ENCODE peak calls at places on chromosomes 13 and 19, in six cellular contexts. W is nephron progenitor cell, V is RWPE1, A is tibial nerve, J is thoracic aorta, M is PC-3. N is an unnamed sample.

GRCh38 chr13:44759222-44759721 is 183.1 kb upstream of the TSC22D1 start:
- DNase-seq in W (no peak), V (no peak), A (no peak), J (no peak), M (no peak), N (no peak)

GRCh38 chr13:95784891-95785290 is 108.0 kb downstream of the DNAJC3 start:
- DNase-seq in W (no peak), V (peak), A (no peak), J (no peak), M (peak), N (no peak)

GRCh38 chr13:73399347-73400216 is 340.8 kb downstream of the KLF5 start:
- DNase-seq in W (no peak), V (no peak), A (no peak), J (no peak), M (peak), N (no peak)

GRCh38 chr19:11264452-11265176 is 2.3 kb upstream of the DOCK6 start:
- DNase-seq in W (no peak), V (peak), A (no peak), J (no peak), M (no peak), N (no peak)

GRCh38 chr19:572891-573825 is 762 bp downstream of the BSG start:
- DNase-seq in W (peak), V (peak), A (no peak), J (no peak), M (peak), N (peak)

GRCh38 chr13:72849571-72849970 is 67.6 kb downstream of the PIBF1 start:
- DNase-seq in W (no peak), V (no peak), A (no peak), J (no peak), M (no peak), N (no peak)

GRCh38 chr13:30446122-30446500 is 19.6 kb downstream of the HMGB1 start:
- DNase-seq in W (no peak), V (no peak), A (no peak), J (no peak), M (no peak), N (no peak)

GRCh38 chr19:16224266-16225045 is 26.7 kb downstream of the AP1M1 start:
- DNase-seq in W (no peak), V (no peak), A (no peak), J (no peak), M (no peak), N (no peak)

GRCh38 chr19:47813304-47813994 is 8.3 kb upstream of the CRX start:
- DNase-seq in W (peak), V (peak), A (peak), J (no peak), M (peak), N (peak)

GRCh38 chr19:6216996-6217751 is 62.6 kb downstream of the MLLT1 start:
- DNase-seq in W (peak), V (no peak), A (no peak), J (no peak), M (no peak), N (no peak)
- TF ChIP-seq CTCF in W (no peak), V (no peak), A (no peak), J (no peak), M (no peak), N (no peak)

DNA sequence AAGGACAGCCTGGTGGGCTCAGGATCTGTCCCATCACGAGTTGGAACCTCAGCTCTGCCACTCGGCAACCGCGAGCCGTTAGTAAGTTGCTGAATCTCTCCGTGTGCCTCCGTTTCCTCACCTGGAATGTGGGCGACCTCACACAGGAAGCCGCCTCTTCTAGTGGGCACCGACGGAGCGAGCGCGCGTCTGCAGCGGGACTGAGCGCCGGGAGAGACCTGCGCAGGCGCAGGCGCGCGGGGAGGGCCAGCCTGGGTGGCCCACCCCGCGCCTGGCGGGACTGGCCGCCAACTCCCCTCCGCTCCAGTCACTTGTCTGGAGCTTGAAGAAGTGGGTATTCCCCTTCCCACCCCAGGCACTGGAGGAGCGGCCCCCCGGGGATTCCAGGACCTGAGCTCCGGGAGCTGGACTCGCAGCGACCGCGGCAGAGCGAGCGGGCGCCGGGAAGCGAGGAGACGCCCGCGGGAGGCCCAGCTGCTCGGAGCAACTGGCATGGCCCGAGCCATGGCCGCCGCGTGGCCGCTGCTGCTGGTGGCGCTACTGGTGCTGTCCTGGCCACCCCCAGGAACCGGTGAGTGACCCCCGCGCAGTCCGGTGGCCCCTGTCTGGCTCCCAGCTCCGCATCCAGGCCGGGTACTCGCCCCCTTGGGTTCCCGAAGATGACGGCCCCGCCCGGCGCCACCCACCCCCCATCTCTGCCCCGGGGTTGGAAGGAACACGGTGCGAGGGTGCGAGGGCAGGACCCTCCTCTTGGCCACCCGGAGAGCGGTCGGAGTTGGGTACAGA is at the start of gene PVR:
- DNase-seq in W (peak), V (peak), A (no peak), J (peak), M (peak), N (peak)
- TF ChIP-seq CTCF in W (no peak), V (no peak), A (no peak), J (no peak), M (no peak), N (no peak)

GRCh38 chr19:35994868-35995654 is at the start of gene SDHAF1:
- DNase-seq in W (peak), V (peak), A (peak), J (peak), M (peak), N (peak)
- TF ChIP-seq CTCF in W (no peak), V (no peak), A (no peak), J (no peak), M (no peak), N (no peak)

DNA sequence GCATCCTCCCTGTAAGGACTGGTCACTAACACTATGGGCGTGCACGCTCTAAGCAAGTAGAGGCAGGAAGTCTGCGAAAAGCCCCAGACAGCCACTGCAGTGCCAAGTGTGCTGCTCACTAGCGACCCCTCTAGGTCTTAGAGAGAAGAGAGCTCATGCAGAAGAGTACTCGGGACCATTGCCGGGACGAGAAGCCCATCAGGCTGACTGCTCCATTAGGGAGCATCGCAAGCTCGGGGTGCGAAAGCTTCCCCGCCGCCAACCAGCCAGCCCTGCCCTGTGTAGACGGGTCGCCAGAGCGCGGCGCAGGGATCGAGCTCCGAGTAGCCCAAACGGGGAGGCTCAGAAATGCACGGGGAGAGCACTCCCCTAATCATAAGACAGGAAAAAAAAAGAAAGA is 16.6 kb downstream of the POU4F1 start:
- DNase-seq in W (no peak), V (no peak), A (no peak), J (no peak), M (no peak), N (no peak)
- TF ChIP-seq CTCF in W (peak), V (no peak), A (no peak), J (no peak), M (peak), N (peak)

GRCh38 chr13:21060827-21061076 is 634 bp downstream of the LATS2 start:
- DNase-seq in W (peak), V (no peak), A (no peak), J (no peak), M (no peak), N (no peak)
- TF ChIP-seq CTCF in W (no peak), V (no peak), A (no peak), J (no peak), M (no peak), N (no peak)

GRCh38 chr13:111153977-111154332 is 38.8 kb downstream of the ARHGEF7 start:
- DNase-seq in W (peak), V (peak), A (peak), J (no peak), M (peak), N (no peak)
- TF ChIP-seq CTCF in W (no peak), V (no peak), A (peak), J (peak), M (no peak), N (peak)

GRCh38 chr19:19626516-19627441 is 1.2 kb downstream of the LPAR2 start:
- DNase-seq in W (no peak), V (no peak), A (no peak), J (no peak), M (no peak), N (no peak)

GRCh38 chr19:19628499-19629134 is 597 bp upstream of the LPAR2 start:
- DNase-seq in W (peak), V (peak), A (no peak), J (no peak), M (peak), N (no peak)

GRCh38 chr19:19630062-19630414 is 2.0 kb upstream of the LPAR2 start:
- DNase-seq in W (no peak), V (no peak), A (no peak), J (no peak), M (no peak), N (no peak)

GRCh38 chr19:19627442-19627715 is 641 bp downstream of the LPAR2 start:
- DNase-seq in W (no peak), V (peak), A (no peak), J (no peak), M (no peak), N (no peak)

DNA sequence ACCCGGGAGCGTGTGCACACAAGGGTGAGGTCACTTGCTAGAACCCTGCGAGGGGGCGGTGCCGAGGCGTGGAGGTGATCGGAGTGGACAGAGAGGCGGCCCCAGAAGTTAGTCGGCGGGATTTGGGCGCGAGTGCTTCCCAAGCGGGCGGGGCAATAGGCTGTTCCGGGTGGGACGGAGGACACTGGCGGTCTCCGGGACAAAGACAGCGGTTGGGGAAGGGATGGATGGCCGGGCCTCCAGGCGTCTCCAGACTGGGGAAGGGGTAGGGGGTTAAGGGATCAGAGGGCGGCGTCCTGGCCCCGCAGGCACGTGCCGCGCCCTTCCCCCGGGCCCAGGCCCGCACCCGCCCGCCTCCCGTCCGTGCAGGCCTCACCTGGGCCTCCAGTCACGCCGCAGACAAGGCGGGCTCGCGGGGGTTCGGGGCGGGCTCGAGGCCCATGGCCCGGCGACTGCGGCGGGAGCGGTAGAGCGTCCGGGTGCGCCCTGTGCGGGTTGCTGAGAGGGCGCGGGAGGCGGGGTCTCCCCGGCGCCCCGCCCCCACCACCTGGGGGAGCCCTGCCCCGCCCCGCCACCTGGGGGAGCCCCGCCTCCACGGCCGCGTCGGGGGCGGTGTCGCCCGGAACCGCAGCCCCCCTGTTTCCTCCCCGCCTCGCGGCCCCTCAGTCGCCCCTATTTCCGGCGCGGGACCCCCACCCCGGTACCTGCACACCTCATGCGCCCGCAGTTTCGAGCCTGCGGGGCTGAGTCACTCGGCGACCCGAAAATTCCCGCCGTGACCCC is at the start of gene LPAR2:
- DNase-seq in W (peak), V (peak), A (no peak), J (no peak), M (peak), N (no peak)
- TF ChIP-seq CTCF in W (no peak), V (no peak), A (no peak), J (no peak), M (no peak), N (no peak)

DNA sequence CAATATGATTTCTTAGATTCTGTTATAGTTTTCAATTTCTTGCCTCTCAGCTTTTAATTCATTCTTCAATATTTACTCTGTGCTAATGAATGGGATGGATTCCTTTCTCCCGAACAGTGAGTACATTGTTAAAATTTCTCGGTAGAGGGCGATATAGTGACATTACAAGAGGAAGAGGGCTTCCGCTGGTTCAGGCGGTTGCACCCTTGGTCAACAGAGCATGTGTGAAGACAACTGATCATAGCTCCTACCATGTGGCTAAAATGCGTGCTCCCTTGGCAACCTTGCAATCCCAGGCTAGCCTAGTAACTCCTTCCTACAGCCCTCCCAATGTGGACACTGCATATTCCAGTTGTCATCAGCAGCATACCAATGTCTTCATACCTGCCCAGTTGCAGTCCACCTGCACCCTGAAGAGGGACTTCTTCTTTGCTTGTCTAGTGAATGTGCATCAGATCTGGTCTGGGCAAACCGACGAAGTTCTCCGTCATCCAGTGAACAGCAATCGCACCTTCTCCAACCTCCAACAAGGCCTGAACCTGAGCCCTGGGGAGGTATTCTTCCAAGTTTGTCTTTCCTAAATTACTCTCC is 653.0 kb upstream of the GPC6 start:
- DNase-seq in W (peak), V (no peak), A (no peak), J (no peak), M (peak), N (no peak)
- TF ChIP-seq CTCF in W (peak), V (no peak), A (peak), J (no peak), M (peak), N (peak)

GRCh38 chr19:49764341-49764740 is 1.2 kb upstream of the TSKS start:
- DNase-seq in W (no peak), V (no peak), A (no peak), J (no peak), M (no peak), N (no peak)

GRCh38 chr19:49761249-49761624 is 1.9 kb downstream of the TSKS start:
- DNase-seq in W (no peak), V (no peak), A (no peak), J (no peak), M (no peak), N (no peak)

GRCh38 chr19:49758292-49758691 is 4.8 kb downstream of the TSKS start:
- DNase-seq in W (no peak), V (peak), A (no peak), J (no peak), M (peak), N (no peak)

GRCh38 chr19:49763230-49763629 is at the start of gene TSKS:
- DNase-seq in W (no peak), V (no peak), A (no peak), J (no peak), M (no peak), N (no peak)

DNA sequence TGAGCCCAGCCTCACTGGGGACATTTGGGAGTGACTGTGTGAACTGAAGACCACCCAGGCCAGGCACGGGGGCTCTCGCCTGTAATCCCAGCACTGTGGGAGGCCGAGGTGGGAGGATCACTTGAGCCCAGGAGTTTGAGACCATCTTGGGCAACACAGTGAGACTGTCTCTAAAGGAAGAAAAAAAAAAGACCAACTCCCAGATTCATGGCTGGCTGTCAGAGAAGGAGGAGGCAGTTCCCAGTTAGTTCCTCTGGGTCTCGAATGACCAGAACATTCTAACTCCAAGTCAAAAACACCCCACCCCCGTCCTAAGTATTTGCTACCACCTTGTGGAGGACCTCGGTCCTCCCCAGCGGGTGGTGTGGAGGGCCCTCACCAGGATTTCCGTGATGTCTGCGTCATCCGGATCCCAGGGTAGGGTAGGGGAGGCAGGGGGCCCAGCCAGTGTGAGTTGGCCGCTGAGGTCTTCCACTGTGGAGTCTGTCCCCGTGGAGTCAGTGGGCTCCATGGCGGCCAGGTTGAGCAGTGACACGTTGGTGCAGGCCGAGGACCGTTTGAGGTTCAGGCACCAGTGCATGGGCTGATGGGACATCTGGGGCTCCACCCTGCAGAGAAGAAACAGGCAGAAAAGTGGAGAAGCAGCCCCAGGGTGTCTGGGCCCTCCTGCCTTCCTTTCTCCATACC is 1.3 kb downstream of the TSKS start:
- DNase-seq in W (no peak), V (no peak), A (peak), J (no peak), M (peak), N (no peak)
- TF ChIP-seq CTCF in W (no peak), V (no peak), A (no peak), J (no peak), M (peak), N (peak)

GRCh38 chr13:113930711-113931637 is 42.9 kb downstream of the C13orf46 start:
- DNase-seq in W (no peak), V (no peak), A (no peak), J (peak), M (no peak), N (peak)
- TF ChIP-seq CTCF in W (no peak), V (no peak), A (no peak), J (no peak), M (no peak), N (no peak)

N was measured in osteocyte.